ENCODE peak calls at places on chromosomes 3 and 15, in nine cellular contexts. S, B, O, T, V, E, Y, R and M are unnamed samples.
A peak's percentile ranks its signal among the peaks of the same experiment; 100 is the strongest.

GRCh38 chr15:45157056-45157455 is 27.3 kb downstream of the DUOX1 start:
- DNase-seq in S (no peak), B (no peak), O (no peak), T (no peak), V (peak; percentile 96), E (no peak), Y (peak; percentile 83), R (no peak), M (peak; percentile 77)

GRCh38 chr3:146421814-146422748 is 47.3 kb downstream of the PLSCR2 start:
- DNase-seq in S (peak; percentile 82), B (no peak), O (peak; percentile 74), T (no peak), V (peak; percentile 76), E (no peak), Y (peak; percentile 41), R (no peak), M (peak; percentile 69)

GRCh38 chr3:100402150-100402706 is 889 bp downstream of the LNP1 start:
- DNase-seq in S (peak; percentile 7), B (peak; percentile 77), O (peak; percentile 45), T (no peak), V (peak; percentile 80), E (no peak), Y (peak; percentile 42), R (no peak), M (peak; percentile 66)

GRCh38 chr3:148466143-148466542 is 231.6 kb upstream of the AGTR1 start:
- DNase-seq in S (peak; percentile 81), B (peak; percentile 61), O (no peak), T (no peak), V (peak; percentile 66), E (no peak), Y (peak; percentile 45), R (no peak), M (peak; percentile 46)

GRCh38 chr3:68211637-68212036 is 557.2 kb upstream of the SUCLG2 start:
- DNase-seq in S (no peak), B (no peak), O (no peak), T (no peak), V (no peak), E (no peak), Y (no peak), R (no peak), M (no peak)

GRCh38 chr3:135453333-135453732 is 512.2 kb upstream of the PPP2R3A start:
- DNase-seq in S (no peak), B (no peak), O (no peak), T (no peak), V (no peak), E (no peak), Y (no peak), R (no peak), M (no peak)

GRCh38 chr15:69838338-69838737 is 259.4 kb downstream of the TLE3 start:
- DNase-seq in S (no peak), B (no peak), O (no peak), T (no peak), V (no peak), E (no peak), Y (no peak), R (no peak), M (no peak)

GRCh38 chr3:119891944-119892721 is 110.2 kb downstream of the NR1I2 start:
- DNase-seq in S (peak; percentile 73), B (peak; percentile 80), O (peak; percentile 81), T (peak; percentile 33), V (peak; percentile 83), E (peak; percentile 37), Y (peak; percentile 88), R (peak; percentile 5), M (peak; percentile 88)

GRCh38 chr15:69957175-69957574 is 140.5 kb downstream of the TLE3 start:
- DNase-seq in S (no peak), B (peak; percentile 55), O (peak; percentile 31), T (no peak), V (no peak), E (no peak), Y (no peak), R (no peak), M (no peak)

GRCh38 chr15:88604381-88604951 is 16.7 kb upstream of the AEN start:
- DNase-seq in S (no peak), B (no peak), O (no peak), T (no peak), V (no peak), E (no peak), Y (no peak), R (no peak), M (no peak)

GRCh38 chr3:184713521-184713920 is 1.7 kb upstream of the MAGEF1 start:
- DNase-seq in S (no peak), B (no peak), O (no peak), T (no peak), V (no peak), E (no peak), Y (no peak), R (no peak), M (no peak)

GRCh38 chr15:100515758-100516157 is 13.0 kb downstream of the CERS3 start:
- DNase-seq in S (no peak), B (no peak), O (no peak), T (no peak), V (peak; percentile 6), E (no peak), Y (no peak), R (no peak), M (no peak)

GRCh38 chr3:33488246-33488645 is 48.0 kb upstream of the UBP1 start:
- DNase-seq in S (no peak), B (peak; percentile 18), O (no peak), T (no peak), V (no peak), E (no peak), Y (no peak), R (no peak), M (no peak)

GRCh38 chr3:21750831-21751391 is at the start of gene ZNF385D:
- DNase-seq in S (peak; percentile 62), B (peak; percentile 97), O (no peak), T (no peak), V (peak; percentile 86), E (no peak), Y (peak; percentile 56), R (no peak), M (peak; percentile 71)

GRCh38 chr3:195891431-195892104 is 16.8 kb downstream of the TNK2 start:
- DNase-seq in S (no peak), B (no peak), O (no peak), T (no peak), V (no peak), E (no peak), Y (no peak), R (no peak), M (no peak)

GRCh38 chr3:138187296-138188012 is at the start of gene ARMC8:
- DNase-seq in S (no peak), B (peak; percentile 91), O (peak; percentile 72), T (no peak), V (peak; percentile 88), E (peak; percentile 30), Y (peak; percentile 63), R (no peak), M (peak; percentile 90)

GRCh38 chr3:10228248-10228950 is 19.9 kb upstream of the TATDN2 start:
- DNase-seq in S (no peak), B (no peak), O (no peak), T (no peak), V (peak; percentile 38), E (peak; percentile 24), Y (peak; percentile 79), R (no peak), M (no peak)

GRCh38 chr3:133393204-133393603 is 6.7 kb upstream of the BFSP2 start:
- DNase-seq in S (peak; percentile 25), B (peak; percentile 42), O (no peak), T (no peak), V (no peak), E (no peak), Y (no peak), R (no peak), M (no peak)

GRCh38 chr15:61794881-61795280 is 265.4 kb downstream of the VPS13C start:
- DNase-seq in S (no peak), B (no peak), O (no peak), T (no peak), V (peak; percentile 32), E (no peak), Y (no peak), R (no peak), M (no peak)

GRCh38 chr15:25860885-25861866 is 2.0 kb downstream of the ATP10A start:
- DNase-seq in S (no peak), B (no peak), O (no peak), T (peak; percentile 39), V (peak; percentile 81), E (no peak), Y (no peak), R (no peak), M (peak; percentile 58)

GRCh38 chr3:53231532-53232511 is 24.0 kb downstream of the TKT start:
- DNase-seq in S (no peak), B (no peak), O (no peak), T (no peak), V (no peak), E (no peak), Y (no peak), R (no peak), M (no peak)

GRCh38 chr3:111338059-111338698 is 203.8 kb upstream of the CD96 start:
- DNase-seq in S (peak; percentile 73), B (peak; percentile 88), O (peak; percentile 89), T (peak; percentile 21), V (peak; percentile 78), E (peak; percentile 22), Y (peak; percentile 89), R (peak; percentile 28), M (peak; percentile 87)

GRCh38 chr3:99638244-99638948 is at the start of gene COL8A1:
- DNase-seq in S (peak; percentile 86), B (peak; percentile 82), O (no peak), T (no peak), V (peak; percentile 66), E (no peak), Y (peak; percentile 77), R (no peak), M (peak; percentile 56)

GRCh38 chr15:92817339-92817886 is 82.7 kb upstream of the CHD2 start:
- DNase-seq in S (no peak), B (no peak), O (peak; percentile 55), T (no peak), V (no peak), E (no peak), Y (no peak), R (no peak), M (no peak)

GRCh38 chr15:81863157-81863556 is 182.7 kb downstream of the MEX3B start:
- DNase-seq in S (no peak), B (no peak), O (no peak), T (no peak), V (peak; percentile 40), E (no peak), Y (no peak), R (no peak), M (no peak)

GRCh38 chr3:112653209-112653871 is 12.4 kb upstream of the CCDC80 start:
- DNase-seq in S (peak; percentile 99), B (no peak), O (no peak), T (no peak), V (peak; percentile 97), E (no peak), Y (peak; percentile 88), R (no peak), M (peak; percentile 98)

GRCh38 chr15:98850991-98851776 is 156.4 kb downstream of the PGPEP1L start:
- DNase-seq in S (peak; percentile 80), B (peak; percentile 91), O (peak; percentile 81), T (peak; percentile 62), V (peak; percentile 85), E (peak; percentile 46), Y (peak; percentile 80), R (peak; percentile 56), M (peak; percentile 76)

GRCh38 chr15:68319997-68320396 is 42.5 kb downstream of the FEM1B start:
- DNase-seq in S (no peak), B (no peak), O (no peak), T (no peak), V (no peak), E (no peak), Y (no peak), R (no peak), M (no peak)

GRCh38 chr15:69134841-69135240 is 25.6 kb upstream of the GLCE start:
- DNase-seq in S (no peak), B (no peak), O (no peak), T (no peak), V (no peak), E (no peak), Y (no peak), R (no peak), M (no peak)

GRCh38 chr15:92601940-92602593 is 53.5 kb downstream of the FAM174B start:
- DNase-seq in S (no peak), B (no peak), O (no peak), T (no peak), V (no peak), E (no peak), Y (no peak), R (no peak), M (no peak)